ENCODE peak calls at places on chromosomes 6 and 20, in five cellular contexts. T is cardiac muscle cell, I is AG04450, N is heart left ventricle, J is psoas muscle. X is an unnamed sample.

GRCh38 chr6:41548098-41548840 is 2.1 kb downstream of the FOXP4 start:
- DNase-seq in T (no peak), I (no peak), N (no peak), J (no peak), X (no peak)

GRCh38 chr6:109458774-109459531 is 3.4 kb upstream of the MICAL1 start:
- DNase-seq in T (no peak), I (no peak), N (no peak), J (no peak), X (no peak)

GRCh38 chr20:1890469-1891262 is 4.5 kb upstream of the SIRPA start:
- DNase-seq in T (no peak), I (no peak), N (peak; percentile 15), J (no peak), X (no peak)

GRCh38 chr20:14928083-14928482 is 590.7 kb upstream of the FLRT3 start:
- DNase-seq in T (no peak), I (no peak), N (no peak), J (no peak), X (no peak)

GRCh38 chr20:51631011-51631950 is 88.8 kb upstream of the NFATC2 start:
- DNase-seq in T (peak; percentile 99), I (peak; percentile 97), N (peak; percentile 70), J (peak; percentile 63), X (peak; percentile 94)

GRCh38 chr6:39421383-39422225 is 99.1 kb upstream of the KCNK16 start:
- DNase-seq in T (peak; percentile 25), I (no peak), N (no peak), J (no peak), X (no peak)

GRCh38 chr20:53805895-53806384 is 212.3 kb upstream of the ZNF217 start:
- DNase-seq in T (peak; percentile 23), I (no peak), N (no peak), J (no peak), X (no peak)

GRCh38 chr6:40349092-40349491 is 238.1 kb downstream of the LRFN2 start:
- DNase-seq in T (peak; percentile 59), I (no peak), N (no peak), J (no peak), X (no peak)

GRCh38 chr6:110554966-110555460 is 78.6 kb upstream of the SLC22A16 start:
- DNase-seq in T (no peak), I (no peak), N (no peak), J (no peak), X (no peak)

GRCh38 chr6:22873531-22874136 is 304.3 kb downstream of the HDGFL1 start:
- DNase-seq in T (peak; percentile 76), I (peak; percentile 38), N (no peak), J (no peak), X (no peak)

GRCh38 chr6:90739339-90739738 is 152.5 kb upstream of the MAP3K7 start:
- DNase-seq in T (no peak), I (no peak), N (no peak), J (no peak), X (no peak)

GRCh38 chr20:19952392-19952791 is 64.8 kb upstream of the NAA20 start:
- DNase-seq in T (no peak), I (no peak), N (no peak), J (no peak), X (no peak)

GRCh38 chr6:125829433-125829832 is 38.7 kb downstream of the NCOA7 start:
- DNase-seq in T (no peak), I (no peak), N (no peak), J (no peak), X (no peak)

GRCh38 chr6:154249499-154250298 is 106.9 kb downstream of the IPCEF1 start:
- DNase-seq in T (no peak), I (no peak), N (no peak), J (no peak), X (no peak)

DNA sequence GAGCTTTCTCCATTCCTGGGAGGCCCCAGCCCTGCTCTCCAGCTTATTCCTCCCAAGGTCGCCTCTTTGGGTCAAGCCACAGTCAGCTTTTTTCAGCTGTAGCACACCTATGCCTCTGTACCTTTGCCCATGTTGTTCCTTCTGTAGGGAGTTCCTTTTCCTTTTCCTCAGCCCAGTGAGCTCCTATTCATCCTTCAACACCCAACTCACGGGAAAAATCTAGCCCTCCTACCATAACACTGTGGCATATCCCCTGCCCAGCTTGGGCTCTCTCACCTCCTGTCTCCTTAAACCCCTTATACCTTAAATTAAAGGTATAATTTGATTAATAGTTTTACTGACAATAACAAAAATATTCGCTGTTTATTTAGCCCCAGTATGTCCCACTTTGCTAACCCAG is 58.3 kb upstream of the XRN2 start:
- DNase-seq in T (no peak), I (no peak), N (no peak), J (no peak), X (no peak)
- H3K4me3 ChIP-seq in T (no peak overlapping the region), I (no peak overlapping the region), N (no peak overlapping the region), J (no peak overlapping the region), X (no peak overlapping the region)

GRCh38 chr6:120587381-120587780 is 746.9 kb downstream of the TBC1D32 start:
- DNase-seq in T (no peak), I (no peak), N (no peak), J (no peak), X (no peak)
- TF ChIP-seq CTCF in T (no peak), I (no peak), N (no peak), J (no peak), X (no peak)

DNA sequence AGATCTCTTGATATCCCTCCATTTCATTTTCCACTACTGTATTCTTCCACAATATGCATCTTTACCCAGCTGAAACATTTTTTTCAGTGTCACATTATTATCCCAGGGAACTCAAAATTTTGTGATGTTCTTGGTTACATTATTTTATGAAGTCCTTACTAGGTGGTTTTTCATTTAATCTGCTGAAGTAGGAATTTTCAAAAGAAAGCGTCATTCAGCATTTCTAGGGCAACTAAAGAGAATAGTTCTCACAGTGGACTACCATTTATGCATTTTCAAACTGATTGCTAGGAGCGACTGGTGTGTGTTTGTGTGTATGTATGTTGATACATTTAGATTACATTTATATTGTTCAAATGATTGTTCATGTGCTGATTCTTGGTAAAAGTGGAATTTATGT is 2.4 kb upstream of the TMEM30A start:
- DNase-seq in T (no peak), I (no peak), N (no peak), J (no peak), X (no peak)
- H3K4me3 ChIP-seq in T (no peak overlapping the region), I (no peak overlapping the region), N (no peak overlapping the region), J (no peak overlapping the region), X (no peak overlapping the region)

GRCh38 chr6:36979343-36979742 is 6.7 kb downstream of the MTCH1 start:
- DNase-seq in T (peak; percentile 63), I (no peak), N (peak; percentile 69), J (no peak), X (no peak)
- TF ChIP-seq CTCF in T (peak; percentile 64), I (peak; percentile 75), N (peak; percentile 67), J (peak; percentile 51), X (peak; percentile 86)

DNA sequence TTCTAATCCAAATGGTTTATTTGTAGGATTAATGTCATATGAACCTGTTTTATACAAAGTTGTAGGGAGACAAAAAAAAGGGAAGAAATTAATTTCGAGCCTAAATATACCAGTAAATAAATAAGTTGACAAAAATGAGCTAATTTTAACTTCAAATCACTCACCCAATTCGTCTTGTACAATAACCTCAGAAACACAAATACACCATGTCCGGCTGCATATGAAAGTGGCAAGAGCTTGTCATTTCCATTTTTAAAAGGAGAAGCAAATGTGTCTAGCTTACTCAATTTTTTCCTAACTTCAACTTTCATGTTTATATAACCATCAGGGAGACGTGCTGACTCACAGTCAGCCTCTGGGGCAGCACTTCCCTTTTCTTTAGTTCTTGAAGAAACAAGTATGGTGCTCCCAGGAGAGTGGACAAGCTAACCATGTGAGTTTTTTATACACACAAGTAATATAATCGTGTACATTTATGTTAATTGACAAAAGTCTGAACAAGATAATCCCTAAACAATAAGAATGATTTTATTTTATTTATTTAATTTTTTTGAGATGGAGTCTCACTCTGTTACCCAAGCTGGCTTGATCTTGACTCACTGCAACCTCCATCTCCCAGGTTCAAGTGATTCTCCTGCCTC is 55.5 kb upstream of the SGK1 start:
- DNase-seq in T (peak; percentile 81), I (peak; percentile 63), N (peak; percentile 63), J (no peak), X (peak; percentile 70)
- H3K4me3 ChIP-seq in T (no peak overlapping the region), I (peak overlapping the region; percentile 21), N (no peak overlapping the region), J (no peak overlapping the region), X (no peak overlapping the region)

DNA sequence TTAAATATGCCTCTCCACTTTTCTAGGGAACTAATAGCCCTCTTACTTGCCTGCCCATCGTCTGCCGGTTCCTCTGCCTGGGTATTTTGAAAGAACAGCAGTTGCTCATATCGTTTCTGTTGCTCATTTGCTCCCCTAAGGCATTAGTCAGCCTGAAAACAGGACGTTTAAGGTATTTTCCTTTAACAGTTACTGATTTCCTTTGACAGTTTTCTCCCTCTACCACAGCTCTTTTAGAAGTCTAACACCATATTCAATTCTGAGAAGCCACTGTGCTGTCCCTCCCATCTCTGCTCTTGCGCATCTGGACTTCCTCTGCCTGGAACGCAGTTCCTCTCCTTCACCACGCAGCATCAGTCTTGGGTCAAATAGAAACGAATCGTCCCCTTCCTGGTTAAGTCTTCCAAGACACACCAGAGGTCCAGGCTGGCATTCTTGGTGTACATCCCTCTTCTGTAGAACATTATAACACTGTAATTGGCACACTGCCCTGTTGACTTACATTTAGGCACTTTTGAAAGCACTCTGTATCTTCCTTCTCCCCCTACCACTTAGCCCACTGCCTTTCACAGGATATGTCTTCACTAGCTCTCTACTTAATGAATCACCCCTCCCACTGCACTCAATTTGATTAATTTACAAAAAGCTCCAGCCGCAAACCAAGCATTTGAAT is 141.0 kb upstream of the CARMIL1 start:
- DNase-seq in T (peak; percentile 90), I (peak; percentile 23), N (peak; percentile 63), J (peak; percentile 32), X (no peak)
- TF ChIP-seq CTCF in T (peak; percentile 41), I (peak; percentile 45), N (no peak), J (peak; percentile 8), X (no peak)

GRCh38 chr6:62797190-62797589 is 414.1 kb upstream of the FKBP1C start:
- DNase-seq in T (no peak), I (no peak), N (no peak), J (no peak), X (no peak)
- H3K4me3 ChIP-seq in T (no peak overlapping the region), I (no peak overlapping the region), N (no peak overlapping the region), J (no peak overlapping the region), X (no peak overlapping the region)

DNA sequence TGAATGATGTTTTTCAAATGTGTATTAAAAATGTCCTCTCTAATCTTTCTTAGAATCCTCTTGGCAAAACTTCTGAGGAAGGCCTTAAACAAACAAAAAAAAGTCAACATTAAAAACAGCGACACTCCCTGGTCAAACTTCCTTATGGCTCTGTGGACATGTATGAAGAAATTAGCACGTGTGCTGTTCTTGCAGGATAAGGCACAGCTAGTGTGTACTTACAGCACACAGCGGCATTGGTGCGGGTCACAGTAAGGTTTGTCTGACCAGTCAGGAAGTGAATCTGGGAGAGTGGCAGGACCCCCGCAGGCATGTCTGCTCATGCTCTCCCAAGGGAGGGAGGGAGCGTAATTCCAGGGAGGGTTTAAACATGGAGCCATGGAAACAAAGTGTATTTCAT is 38.8 kb downstream of the SLC22A1 start:
- DNase-seq in T (no peak), I (no peak), N (no peak), J (no peak), X (no peak)
- TF ChIP-seq CTCF in T (no peak), I (peak; percentile 19), N (no peak), J (no peak), X (no peak)

DNA sequence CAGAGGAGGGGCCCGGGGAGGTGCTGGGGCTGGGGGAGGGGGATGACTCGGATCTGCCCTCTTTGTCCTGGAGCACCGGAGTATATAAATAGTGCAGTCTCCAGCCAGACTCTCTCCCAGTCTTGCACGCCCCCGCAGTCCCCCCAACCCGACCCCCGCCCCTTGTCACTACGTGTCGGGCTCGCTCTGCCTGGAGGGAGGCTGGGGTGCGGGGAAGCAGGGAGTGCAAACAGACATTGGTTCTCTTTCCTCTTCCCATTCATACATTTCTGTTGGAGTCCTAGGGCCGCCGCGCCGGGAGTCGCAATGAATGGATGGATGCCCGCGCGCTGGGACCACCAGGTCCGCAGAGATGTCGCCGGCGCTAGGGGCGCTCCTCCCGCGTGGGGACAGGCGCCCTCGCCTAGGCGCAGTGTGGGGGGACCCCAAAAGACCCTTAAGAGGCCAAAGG is 179.3 kb downstream of the TBXT start:
- DNase-seq in T (no peak), I (no peak), N (no peak), J (no peak), X (no peak)
- H3K4me3 ChIP-seq in T (peak overlapping the region; percentile 49), I (peak overlapping the region; percentile 70), N (peak overlapping the region; percentile 61), J (peak overlapping the region; percentile 63), X (peak overlapping the region; percentile 66)

X was measured in AG04449.